ENCODE peak calls at places on chromosomes 11 and 22, in eight cellular contexts. C is HEK293T; L is activated naive CD4-positive, alpha-beta T cell; Q is hypothalamus; I is BJ; B is T1000; A is PC-9; T is NB4. Z is an unnamed sample.
A peak's percentile ranks its signal among the peaks of the same experiment; 100 is the strongest.

GRCh38 chr11:66100272-66101037 is 30.4 kb downstream of the PACS1 start:
- DNase-seq in C (no peak), L (peak; percentile 47), Q (peak; percentile 72), I (no peak), B (no peak), A (no peak), T (peak; percentile 32), Z (no peak)

GRCh38 chr11:85595285-85595884 is 31.8 kb downstream of the DLG2 start:
- DNase-seq in C (peak; percentile 31), L (no peak), Q (no peak), I (peak; percentile 11), B (no peak), A (no peak), T (peak; percentile 68), Z (no peak)

GRCh38 chr11:69825037-69825834 is 6.0 kb upstream of the FGF3 start:
- DNase-seq in C (no peak), L (no peak), Q (no peak), I (no peak), B (no peak), A (peak; percentile 83), T (no peak), Z (peak; percentile 40)

GRCh38 chr11:79503028-79503427 is 62.2 kb upstream of the TENM4 start:
- DNase-seq in C (no peak), L (no peak), Q (no peak), I (no peak), B (no peak), A (no peak), T (no peak), Z (no peak)

GRCh38 chr11:66070604-66071325 is 693 bp downstream of the PACS1 start:
- DNase-seq in C (peak; percentile 24), L (no peak), Q (no peak), I (no peak), B (no peak), A (peak; percentile 37), T (peak; percentile 25), Z (peak; percentile 77)

GRCh38 chr11:124762624-124763155 is 600 bp upstream of the ESAM start:
- DNase-seq in C (peak; percentile 56), L (no peak), Q (no peak), I (no peak), B (no peak), A (peak; percentile 53), T (no peak), Z (no peak)

GRCh38 chr11:107370390-107370789 is 87.2 kb downstream of the CWF19L2 start:
- DNase-seq in C (no peak), L (no peak), Q (no peak), I (peak; percentile 17), B (no peak), A (no peak), T (no peak), Z (no peak)

GRCh38 chr22:36781656-36782627 is 6.0 kb upstream of the IFT27 start:
- DNase-seq in C (peak; percentile 87), L (peak; percentile 81), Q (peak; percentile 63), I (no peak), B (peak; percentile 80), A (peak; percentile 93), T (peak; percentile 77), Z (peak; percentile 86)

GRCh38 chr11:127006311-127006710 is 5.7 kb upstream of the KIRREL3 start:
- DNase-seq in C (no peak), L (no peak), Q (no peak), I (no peak), B (no peak), A (no peak), T (no peak), Z (no peak)

GRCh38 chr11:93906486-93906885 is 56.1 kb upstream of the VSTM5 start:
- DNase-seq in C (no peak), L (no peak), Q (no peak), I (no peak), B (no peak), A (no peak), T (no peak), Z (no peak)

GRCh38 chr11:83299681-83300080 is 13.5 kb upstream of the CCDC90B start:
- DNase-seq in C (no peak), L (no peak), Q (no peak), I (no peak), B (no peak), A (no peak), T (peak; percentile 60), Z (no peak)

GRCh38 chr11:113110046-113110445 is 148.8 kb downstream of the NCAM1 start:
- DNase-seq in C (no peak), L (no peak), Q (no peak), I (no peak), B (no peak), A (no peak), T (no peak), Z (no peak)

GRCh38 chr11:118232659-118233058 is 7.8 kb upstream of the JAML start:
- DNase-seq in C (no peak), L (no peak), Q (no peak), I (no peak), B (no peak), A (no peak), T (no peak), Z (no peak)

GRCh38 chr11:94877446-94878200 is 95.7 kb downstream of the CWC15 start:
- DNase-seq in C (no peak), L (no peak), Q (no peak), I (no peak), B (no peak), A (no peak), T (peak; percentile 37), Z (no peak)

GRCh38 chr11:1733009-1733715 is 17.2 kb downstream of the IFITM10 start:
- DNase-seq in C (no peak), L (no peak), Q (no peak), I (no peak), B (no peak), A (no peak), T (no peak), Z (no peak)

GRCh38 chr11:34492806-34493414 is 20.7 kb downstream of the ELF5 start:
- DNase-seq in C (peak; percentile 56), L (no peak), Q (peak; percentile 48), I (no peak), B (no peak), A (peak; percentile 62), T (peak; percentile 82), Z (no peak)

GRCh38 chr11:108818971-108819370 is 154.1 kb downstream of the DDX10 start:
- DNase-seq in C (no peak), L (no peak), Q (no peak), I (no peak), B (no peak), A (no peak), T (peak; percentile 39), Z (no peak)

GRCh38 chr11:46106530-46107407 is 14.5 kb downstream of the PHF21A start:
- DNase-seq in C (peak; percentile 34), L (no peak), Q (no peak), I (no peak), B (no peak), A (no peak), T (peak; percentile 87), Z (no peak)

GRCh38 chr11:93169143-93169542 is 28.6 kb downstream of the SLC36A4 start:
- DNase-seq in C (no peak), L (no peak), Q (no peak), I (no peak), B (no peak), A (no peak), T (no peak), Z (no peak)

GRCh38 chr11:131944709-131945108 is 574.3 kb downstream of the NTM start:
- DNase-seq in C (no peak), L (no peak), Q (no peak), I (no peak), B (no peak), A (no peak), T (no peak), Z (no peak)

GRCh38 chr11:78414321-78415051 is 3.1 kb downstream of the GAB2 start:
- DNase-seq in C (peak; percentile 17), L (no peak), Q (no peak), I (no peak), B (no peak), A (no peak), T (peak; percentile 45), Z (no peak)

GRCh38 chr11:66454253-66454652 is 12.5 kb upstream of the PELI3 start:
- DNase-seq in C (no peak), L (no peak), Q (no peak), I (no peak), B (no peak), A (peak; percentile 58), T (no peak), Z (no peak)

GRCh38 chr11:20599424-20600346 is at the start of gene SLC6A5:
- DNase-seq in C (peak; percentile 70), L (no peak), Q (peak; percentile 6), I (no peak), B (peak; percentile 16), A (peak; percentile 20), T (peak; percentile 49), Z (no peak)

GRCh38 chr11:120037111-120037510 is 100.8 kb downstream of the TRIM29 start:
- DNase-seq in C (no peak), L (no peak), Q (no peak), I (no peak), B (no peak), A (no peak), T (no peak), Z (no peak)

GRCh38 chr11:120489799-120490198 is 21.7 kb upstream of the GRIK4 start:
- DNase-seq in C (no peak), L (no peak), Q (no peak), I (no peak), B (no peak), A (no peak), T (no peak), Z (no peak)

GRCh38 chr11:2190670-2191471 is 19.3 kb upstream of the TH start:
- DNase-seq in C (no peak), L (no peak), Q (no peak), I (no peak), B (no peak), A (no peak), T (peak; percentile 43), Z (no peak)

GRCh38 chr11:17719940-17720795 is 797 bp downstream of the MYOD1 start:
- DNase-seq in C (peak; percentile 41), L (no peak), Q (no peak), I (no peak), B (no peak), A (no peak), T (no peak), Z (no peak)

GRCh38 chr11:73204711-73205121 is 13.4 kb upstream of the P2RY2 start:
- DNase-seq in C (no peak), L (no peak), Q (peak; percentile 20), I (no peak), B (no peak), A (no peak), T (peak; percentile 99), Z (no peak)

GRCh38 chr11:108204376-108204775 is 18.1 kb downstream of the NPAT start:
- DNase-seq in C (no peak), L (no peak), Q (no peak), I (no peak), B (no peak), A (no peak), T (no peak), Z (no peak)

GRCh38 chr11:134742228-134742612 is 330.2 kb upstream of the B3GAT1 start:
- DNase-seq in C (no peak), L (no peak), Q (no peak), I (no peak), B (no peak), A (no peak), T (no peak), Z (peak; percentile 59)

Z was measured in SJSA1.